ENCODE peak calls at places on chromosomes 5 and 9, in five cellular contexts. One of them, this sample, is unnamed.

GRCh38 chr9:4420351-4420750 is 69.9 kb upstream of the SLC1A1 start:
- DNase-seq in transverse colon: no peak
- DNase-seq in HCT116: no peak
- DNase-seq in GM12891: no peak
- DNase-seq in prostate gland: no peak
- DNase-seq in this sample: no peak

GRCh38 chr5:137741718-137742117 is 5.8 kb upstream of the KLHL3 start:
- DNase-seq in transverse colon: no peak
- DNase-seq in HCT116: no peak
- DNase-seq in GM12891: no peak
- DNase-seq in prostate gland: no peak
- DNase-seq in this sample: no peak

GRCh38 chr9:128149001-128149701 is at the start of gene LCN2:
- DNase-seq in transverse colon: peak; percentile 80
- DNase-seq in HCT116: peak; percentile 48
- DNase-seq in GM12891: peak; percentile 12
- DNase-seq in prostate gland: peak; percentile 87
- DNase-seq in this sample: peak; percentile 66

GRCh38 chr9:134048582-134048968 is 19.3 kb downstream of the BRD3 start:
- DNase-seq in transverse colon: no peak
- DNase-seq in HCT116: no peak
- DNase-seq in GM12891: no peak
- DNase-seq in prostate gland: no peak
- DNase-seq in this sample: no peak

GRCh38 chr5:52063186-52063585 is 679.9 kb downstream of the ISL1 start:
- DNase-seq in transverse colon: no peak
- DNase-seq in HCT116: no peak
- DNase-seq in GM12891: no peak
- DNase-seq in prostate gland: no peak
- DNase-seq in this sample: no peak

GRCh38 chr9:36325081-36325828 is 67.0 kb upstream of the GNE start:
- DNase-seq in transverse colon: no peak
- DNase-seq in HCT116: no peak
- DNase-seq in GM12891: no peak
- DNase-seq in prostate gland: no peak
- DNase-seq in this sample: no peak

GRCh38 chr5:137752873-137753226 is 1.3 kb downstream of the HNRNPA0 start:
- DNase-seq in transverse colon: peak; percentile 21
- DNase-seq in HCT116: no peak
- DNase-seq in GM12891: no peak
- DNase-seq in prostate gland: peak; percentile 5
- DNase-seq in this sample: no peak

GRCh38 chr5:133353741-133354140 is 258.6 kb downstream of the FSTL4 start:
- DNase-seq in transverse colon: no peak
- DNase-seq in HCT116: no peak
- DNase-seq in GM12891: no peak
- DNase-seq in prostate gland: no peak
- DNase-seq in this sample: no peak

GRCh38 chr5:146218163-146218562 is 14.8 kb downstream of the RBM27 start:
- DNase-seq in transverse colon: no peak
- DNase-seq in HCT116: no peak
- DNase-seq in GM12891: no peak
- DNase-seq in prostate gland: no peak
- DNase-seq in this sample: no peak

GRCh38 chr5:173274771-173275170 is 39.8 kb upstream of the NKX2-5 start:
- DNase-seq in transverse colon: no peak
- DNase-seq in HCT116: no peak
- DNase-seq in GM12891: no peak
- DNase-seq in prostate gland: no peak
- DNase-seq in this sample: no peak

GRCh38 chr5:141513021-141513626 is 24.2 kb downstream of the PCDHGC5 start:
- DNase-seq in transverse colon: no peak
- DNase-seq in HCT116: no peak
- DNase-seq in GM12891: no peak
- DNase-seq in prostate gland: peak; percentile 33
- DNase-seq in this sample: peak; percentile 86
- TF ChIP-seq POLR2AphosphoS5 in transverse colon: no peak
- TF ChIP-seq POLR2AphosphoS5 in HCT116: no peak
- TF ChIP-seq POLR2AphosphoS5 in GM12891: no peak
- TF ChIP-seq POLR2AphosphoS5 in prostate gland: no peak
- TF ChIP-seq POLR2AphosphoS5 in this sample: peak; percentile 54

DNA sequence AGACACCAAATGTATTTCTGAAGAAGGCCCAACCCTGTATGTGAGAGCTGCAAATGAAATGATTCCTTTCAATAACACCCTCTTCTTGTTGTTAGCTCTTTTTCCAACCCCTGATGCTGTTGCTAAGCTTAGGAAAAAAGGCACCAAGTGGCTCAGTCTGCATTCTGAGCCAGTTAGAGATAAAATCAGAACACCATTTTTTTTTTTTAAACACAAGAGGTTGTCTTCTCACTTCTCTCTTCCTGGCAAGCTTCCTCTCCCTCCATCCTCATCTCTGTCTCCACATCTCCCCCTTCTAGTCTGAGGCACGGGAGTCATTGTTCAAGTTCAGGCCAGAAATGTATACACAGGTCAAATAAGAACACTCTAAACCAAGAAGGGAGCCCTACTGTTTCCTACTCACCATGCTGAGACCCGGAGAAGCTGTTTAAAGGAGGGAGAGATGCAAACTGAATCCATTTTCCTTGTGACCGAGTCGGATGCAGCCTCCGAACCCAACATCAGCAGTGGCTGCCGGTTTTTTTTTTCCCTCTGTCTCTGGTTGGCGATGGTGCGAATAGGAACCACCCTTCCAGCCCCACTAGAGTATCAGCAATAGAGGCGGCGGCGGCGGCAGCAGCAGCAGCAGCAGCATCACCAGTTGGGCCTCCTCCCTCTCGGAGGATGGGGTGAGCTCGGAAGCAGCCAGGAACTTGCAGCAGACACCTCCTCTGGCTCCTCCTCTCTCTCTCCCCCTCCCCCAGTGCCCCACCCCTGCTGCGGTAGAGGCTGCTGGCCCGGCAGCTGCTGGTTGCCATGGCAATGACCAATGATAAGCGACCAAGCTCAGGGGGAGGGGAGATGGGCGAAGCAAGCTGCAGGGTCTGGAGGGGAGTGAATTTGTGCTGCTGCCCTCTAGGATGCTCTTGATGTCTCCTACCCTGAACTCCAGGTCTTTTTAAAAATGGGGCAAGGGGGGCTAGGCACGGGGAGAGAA is at the start of gene JAKMIP2:
- DNase-seq in transverse colon: peak; percentile 42
- DNase-seq in HCT116: no peak
- DNase-seq in GM12891: peak; percentile 9
- DNase-seq in prostate gland: peak; percentile 4
- DNase-seq in this sample: peak; percentile 91
- TF ChIP-seq POLR2A in transverse colon: peak; percentile 22
- TF ChIP-seq POLR2A in HCT116: no peak
- TF ChIP-seq POLR2A in GM12891: no peak
- TF ChIP-seq POLR2A in prostate gland: no peak
- TF ChIP-seq POLR2A in this sample: no peak

GRCh38 chr9:121618504-121618903 is 32.9 kb upstream of the DAB2IP start:
- DNase-seq in transverse colon: no peak
- DNase-seq in HCT116: no peak
- DNase-seq in GM12891: no peak
- DNase-seq in prostate gland: no peak
- DNase-seq in this sample: no peak

GRCh38 chr9:121619989-121620673 is 31.3 kb upstream of the DAB2IP start:
- DNase-seq in transverse colon: no peak
- DNase-seq in HCT116: no peak
- DNase-seq in GM12891: no peak
- DNase-seq in prostate gland: no peak
- DNase-seq in this sample: no peak

GRCh38 chr9:121620777-121621437 is 30.5 kb upstream of the DAB2IP start:
- DNase-seq in transverse colon: no peak
- DNase-seq in HCT116: no peak
- DNase-seq in GM12891: peak; percentile 57
- DNase-seq in prostate gland: no peak
- DNase-seq in this sample: no peak

GRCh38 chr9:121616356-121616755 is 35.1 kb upstream of the DAB2IP start:
- DNase-seq in transverse colon: no peak
- DNase-seq in HCT116: no peak
- DNase-seq in GM12891: no peak
- DNase-seq in prostate gland: no peak
- DNase-seq in this sample: no peak

GRCh38 chr9:121619566-121619965 is 31.9 kb upstream of the DAB2IP start:
- DNase-seq in transverse colon: no peak
- DNase-seq in HCT116: no peak
- DNase-seq in GM12891: no peak
- DNase-seq in prostate gland: no peak
- DNase-seq in this sample: no peak
- TF ChIP-seq POLR2AphosphoS5 in transverse colon: no peak
- TF ChIP-seq POLR2AphosphoS5 in HCT116: no peak
- TF ChIP-seq POLR2AphosphoS5 in GM12891: no peak
- TF ChIP-seq POLR2AphosphoS5 in prostate gland: no peak
- TF ChIP-seq POLR2AphosphoS5 in this sample: no peak

DNA sequence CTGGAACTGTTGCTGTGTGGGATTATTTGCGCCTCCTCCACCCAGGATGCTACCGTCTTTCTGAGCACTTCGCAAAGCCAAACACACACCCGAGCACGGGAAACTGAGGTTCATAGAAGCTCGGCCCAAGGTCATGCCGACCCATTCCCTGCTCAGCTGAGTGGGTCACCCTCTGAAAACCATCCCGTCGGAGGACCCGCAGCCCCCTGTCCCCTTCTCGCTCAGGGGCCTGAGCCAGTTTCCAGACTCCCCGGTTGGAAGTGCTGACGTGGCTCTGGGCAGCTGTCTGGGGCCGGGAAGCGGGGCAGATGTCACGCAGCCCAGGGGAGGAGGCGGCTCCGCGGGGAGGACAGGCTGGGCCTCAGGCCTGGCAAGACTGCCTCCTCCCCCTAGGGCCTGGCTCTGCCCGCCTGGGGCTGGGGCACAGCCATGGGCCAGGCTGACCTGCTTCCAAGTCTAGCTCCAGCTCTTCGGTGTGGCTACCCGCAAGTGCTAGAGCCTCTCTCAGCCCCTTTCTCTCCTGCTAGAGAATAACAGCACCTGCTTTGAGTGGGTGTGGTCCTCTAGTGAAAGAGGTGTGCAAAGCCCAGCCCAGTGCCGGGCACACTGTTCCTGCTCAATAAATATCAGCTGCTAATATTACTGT is 9.9 kb upstream of the CXXC5 start:
- DNase-seq in transverse colon: peak; percentile 84
- DNase-seq in HCT116: no peak
- DNase-seq in GM12891: no peak
- DNase-seq in prostate gland: peak; percentile 78
- DNase-seq in this sample: peak; percentile 92
- TF ChIP-seq POLR2A in transverse colon: peak; percentile 53
- TF ChIP-seq POLR2A in HCT116: no peak
- TF ChIP-seq POLR2A in GM12891: peak; percentile 44
- TF ChIP-seq POLR2A in prostate gland: peak; percentile 45
- TF ChIP-seq POLR2A in this sample: no peak

GRCh38 chr9:121476156-121476555 is 23.5 kb downstream of the GGTA1 start:
- DNase-seq in transverse colon: no peak
- DNase-seq in HCT116: no peak
- DNase-seq in GM12891: no peak
- DNase-seq in prostate gland: no peak
- DNase-seq in this sample: no peak
- TF ChIP-seq POLR2AphosphoS5 in transverse colon: no peak
- TF ChIP-seq POLR2AphosphoS5 in HCT116: no peak
- TF ChIP-seq POLR2AphosphoS5 in GM12891: no peak
- TF ChIP-seq POLR2AphosphoS5 in prostate gland: no peak
- TF ChIP-seq POLR2AphosphoS5 in this sample: no peak

DNA sequence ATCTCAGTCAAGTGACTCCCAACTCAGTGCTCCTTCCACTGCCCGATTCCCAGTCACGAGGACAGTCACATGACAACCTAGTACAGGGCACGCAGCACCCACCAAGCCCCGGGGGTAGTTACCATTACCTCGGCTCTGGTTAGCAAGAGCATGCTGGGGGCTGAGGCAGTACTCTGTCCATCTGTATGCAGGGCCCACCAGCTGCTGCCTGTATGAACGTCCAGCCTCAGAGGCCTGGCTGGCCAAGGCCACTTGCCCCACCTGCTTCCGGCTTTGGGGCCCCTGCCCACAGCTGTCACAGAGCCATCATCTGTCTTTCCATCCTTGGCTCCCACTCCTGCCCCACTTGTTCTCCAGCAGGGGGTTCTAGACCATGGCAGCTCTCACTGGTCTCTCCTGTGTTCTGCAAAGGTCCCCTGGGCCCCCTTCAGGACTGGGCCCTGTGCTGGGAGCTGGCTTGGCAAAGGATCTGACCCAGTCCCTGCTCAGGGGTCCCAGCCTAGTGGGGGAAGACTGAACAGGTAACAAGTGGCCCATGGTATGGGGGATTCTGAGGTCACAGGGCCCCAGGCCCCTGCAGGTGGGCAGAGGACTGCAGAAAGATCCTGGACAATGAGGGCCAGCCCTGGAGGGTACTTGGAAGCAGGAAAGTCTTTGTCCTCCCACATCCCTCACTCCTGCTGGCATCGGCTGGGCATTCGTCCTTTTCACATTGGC is 3.3 kb downstream of the RPL35 start:
- DNase-seq in transverse colon: no peak
- DNase-seq in HCT116: no peak
- DNase-seq in GM12891: no peak
- DNase-seq in prostate gland: no peak
- DNase-seq in this sample: no peak
- TF ChIP-seq POLR2A in transverse colon: no peak
- TF ChIP-seq POLR2A in HCT116: no peak
- TF ChIP-seq POLR2A in GM12891: no peak
- TF ChIP-seq POLR2A in prostate gland: no peak
- TF ChIP-seq POLR2A in this sample: no peak

GRCh38 chr9:38017149-38017884 is 51.7 kb downstream of the SHB start:
- DNase-seq in transverse colon: no peak
- DNase-seq in HCT116: no peak
- DNase-seq in GM12891: no peak
- DNase-seq in prostate gland: peak; percentile 85
- DNase-seq in this sample: no peak
- TF ChIP-seq POLR2AphosphoS5 in transverse colon: no peak
- TF ChIP-seq POLR2AphosphoS5 in HCT116: no peak
- TF ChIP-seq POLR2AphosphoS5 in GM12891: no peak
- TF ChIP-seq POLR2AphosphoS5 in prostate gland: peak; percentile 82
- TF ChIP-seq POLR2AphosphoS5 in this sample: peak; percentile 20

GRCh38 chr9:136291306-136292025 is 12.4 kb downstream of the CCDC187 start:
- DNase-seq in transverse colon: no peak
- DNase-seq in HCT116: no peak
- DNase-seq in GM12891: no peak
- DNase-seq in prostate gland: no peak
- DNase-seq in this sample: no peak
- TF ChIP-seq POLR2A in transverse colon: no peak
- TF ChIP-seq POLR2A in HCT116: no peak
- TF ChIP-seq POLR2A in GM12891: no peak
- TF ChIP-seq POLR2A in prostate gland: no peak
- TF ChIP-seq POLR2A in this sample: no peak

DNA sequence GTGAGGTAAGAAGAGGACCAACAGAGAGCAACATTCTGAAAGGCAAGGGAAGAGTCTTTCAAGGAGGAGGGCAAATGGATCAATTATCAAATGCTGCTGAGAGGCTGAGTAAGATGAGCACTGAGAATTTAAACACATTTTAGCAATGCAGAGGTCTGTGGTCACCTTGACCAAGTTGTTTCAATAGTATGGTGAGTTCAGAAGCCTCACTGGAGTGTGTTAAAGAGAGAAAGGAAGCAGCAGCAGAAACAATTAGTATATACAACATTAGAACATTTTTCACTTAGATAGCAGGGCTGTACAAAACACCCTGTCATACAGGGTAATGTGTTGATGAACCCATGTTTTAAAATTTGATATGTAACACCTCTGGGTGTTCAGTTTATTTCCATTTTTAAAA is 131.5 kb downstream of the NR6A1 start:
- DNase-seq in transverse colon: no peak
- DNase-seq in HCT116: no peak
- DNase-seq in GM12891: no peak
- DNase-seq in prostate gland: no peak
- DNase-seq in this sample: no peak
- TF ChIP-seq POLR2AphosphoS5 in transverse colon: no peak
- TF ChIP-seq POLR2AphosphoS5 in HCT116: no peak
- TF ChIP-seq POLR2AphosphoS5 in GM12891: no peak
- TF ChIP-seq POLR2AphosphoS5 in prostate gland: no peak
- TF ChIP-seq POLR2AphosphoS5 in this sample: no peak

GRCh38 chr5:98927242-98927987 is 1.4 kb downstream of the CHD1 start:
- DNase-seq in transverse colon: peak; percentile 59
- DNase-seq in HCT116: no peak
- DNase-seq in GM12891: no peak
- DNase-seq in prostate gland: peak; percentile 78
- DNase-seq in this sample: peak; percentile 82
- TF ChIP-seq POLR2A in transverse colon: peak; percentile 66
- TF ChIP-seq POLR2A in HCT116: no peak
- TF ChIP-seq POLR2A in GM12891: peak; percentile 92
- TF ChIP-seq POLR2A in prostate gland: peak; percentile 88
- TF ChIP-seq POLR2A in this sample: peak; percentile 74